ENCODE peak calls at places on chromosomes 6 and 20, in nine cellular contexts. W is iPS-NIHi11, N is HEK293T, A is HepG2, T is lower leg skin, C is fibroblast of lung, I is type B pancreatic cell, M is activated T-cell treated with anti-CD3 and anti-CD28 coated beads for 24 hours, Y is DMS53. Q is an unnamed sample.

GRCh38 chr6:144285548-144285797 is 338 bp downstream of the UTRN start:
- DNase-seq in A (no peak), T (no peak), Y (no peak), W (no peak), N (no peak), M (no peak), I (no peak), C (no peak), Q (no peak)

GRCh38 chr6:44056392-44057237 is 70.6 kb downstream of the MRPL14 start:
- DNase-seq in I (no peak), N (no peak), M (no peak), C (peak), Y (no peak), A (no peak), W (no peak), T (no peak), Q (no peak)

GRCh38 chr6:139161817-139162284 is 27.0 kb downstream of the HECA start:
- DNase-seq in M (peak), A (no peak), N (no peak), C (peak), W (no peak), T (no peak), I (no peak), Y (no peak), Q (no peak)

GRCh38 chr6:146594495-146594894 is 4.3 kb upstream of the ADGB start:
- DNase-seq in Y (no peak), A (no peak), C (no peak), N (no peak), W (no peak), T (no peak), M (no peak), I (no peak), Q (no peak)

GRCh38 chr20:9156529-9157280 is 87.8 kb downstream of the PLCB4 start:
- DNase-seq in M (no peak), Y (no peak), A (no peak), N (no peak), W (no peak), C (no peak), T (no peak), I (no peak), Q (no peak)

GRCh38 chr20:50837532-50838321 is 42.9 kb downstream of the BCAS4 start:
- DNase-seq in N (no peak), Y (no peak), M (no peak), T (peak), A (no peak), C (peak), W (no peak), I (no peak), Q (no peak)

GRCh38 chr6:79762370-79762769 is 131.2 kb downstream of the SH3BGRL2 start:
- DNase-seq in I (no peak), A (no peak), W (peak), C (peak), N (peak), T (no peak), Y (peak), M (no peak), Q (no peak)

GRCh38 chr20:59074456-59074855 is 31.9 kb upstream of the PRELID3B start:
- DNase-seq in A (no peak), Y (no peak), I (no peak), M (no peak), T (no peak), C (peak), N (no peak), W (no peak), Q (no peak)

GRCh38 chr6:34610819-34611477 is 54.8 kb upstream of the SPDEF start:
- DNase-seq in M (no peak), I (no peak), T (no peak), C (peak), W (no peak), N (no peak), A (peak), Y (peak), Q (no peak)

GRCh38 chr20:19756756-19757486 is 1.1 kb upstream of the RIN2 start:
- DNase-seq in C (no peak), W (no peak), Y (peak), I (no peak), N (no peak), A (no peak), T (no peak), M (no peak), Q (no peak)

Q was measured in NT2/D1.